ENCODE peak calls at places on chromosome 14, in nine cellular contexts. G is Daoy; Q is stimulated activated CD4-positive, alpha-beta T cell treated with anti-CD3 and anti-CD28 coated beads, Interleukin-4, amount 100 ng/mL, for 1 hour; O is activated naive CD4-positive, alpha-beta T cell; U is HuH-7; Y is astrocyte of the spinal cord; E is activated CD4-positive, alpha-beta T cell treated with anti-CD3 and anti-CD28 coated beads, Interleukin-2, amount 10 ng/mL, durations not matched to agents 7 days and 5 days; Z is T-cell; K is NCI-H2081. F is an unnamed sample.

GRCh38 chr14:54746019-54746418 is 156.6 kb downstream of the GCH1 start:
- DNase-seq in G (no peak), Q (no peak), O (no peak), U (no peak), Y (no peak), E (no peak), Z (no peak), K (no peak), F (no peak)

GRCh38 chr14:52402812-52403526 is 88.9 kb downstream of the PTGER2 start:
- DNase-seq in G (peak; percentile 21), Q (no peak), O (no peak), U (no peak), Y (peak; percentile 75), E (peak; percentile 13), Z (no peak), K (no peak), F (no peak)

GRCh38 chr14:92317511-92317910 is 5.5 kb upstream of the SLC24A4 start:
- DNase-seq in G (no peak), Q (no peak), O (no peak), U (no peak), Y (no peak), E (no peak), Z (no peak), K (no peak), F (no peak)

GRCh38 chr14:31395572-31396205 is 24.7 kb downstream of the HEATR5A start:
- DNase-seq in G (no peak), Q (no peak), O (no peak), U (no peak), Y (no peak), E (no peak), Z (no peak), K (no peak), F (no peak)

GRCh38 chr14:68442828-68443460 is 349.9 kb downstream of the ZFP36L1 start:
- DNase-seq in G (peak; percentile 29), Q (no peak), O (no peak), U (no peak), Y (peak; percentile 90), E (no peak), Z (no peak), K (no peak), F (no peak)

GRCh38 chr14:99116741-99117295 is 155.2 kb downstream of the BCL11B start:
- DNase-seq in G (no peak), Q (no peak), O (no peak), U (no peak), Y (no peak), E (no peak), Z (no peak), K (no peak), F (no peak)

GRCh38 chr14:64721391-64721791 is 17.2 kb downstream of the PLEKHG3 start:
- DNase-seq in G (peak; percentile 91), Q (no peak), O (no peak), U (no peak), Y (peak; percentile 87), E (no peak), Z (no peak), K (no peak), F (no peak)

GRCh38 chr14:80564051-80564450 is 352.7 kb upstream of the DIO2 start:
- DNase-seq in G (no peak), Q (no peak), O (no peak), U (no peak), Y (no peak), E (no peak), Z (no peak), K (no peak), F (no peak)

GRCh38 chr14:101253948-101254347 is 307.3 kb upstream of the DIO3 start:
- DNase-seq in G (peak; percentile 1), Q (no peak), O (no peak), U (no peak), Y (no peak), E (no peak), Z (no peak), K (no peak), F (no peak)

GRCh38 chr14:104714066-104714465 is 10.0 kb upstream of the ADSS1 start:
- DNase-seq in G (no peak), Q (no peak), O (no peak), U (no peak), Y (no peak), E (no peak), Z (no peak), K (no peak), F (no peak)

GRCh38 chr14:100369019-100369418 is 45.9 kb downstream of the SLC25A47 start:
- DNase-seq in G (no peak), Q (no peak), O (no peak), U (no peak), Y (no peak), E (no peak), Z (no peak), K (no peak), F (no peak)

GRCh38 chr14:73740921-73741326 is 26.7 kb upstream of the PNMA1 start:
- DNase-seq in G (no peak), Q (no peak), O (no peak), U (peak; percentile 71), Y (peak; percentile 35), E (no peak), Z (no peak), K (no peak), F (no peak)

GRCh38 chr14:79369359-79370332 is 841.7 kb downstream of the DIO2 start:
- DNase-seq in G (peak; percentile 49), Q (no peak), O (no peak), U (peak; percentile 5), Y (peak; percentile 97), E (no peak), Z (no peak), K (no peak), F (no peak)

GRCh38 chr14:64549016-64549415 is 745 bp upstream of the PPP1R36 start:
- DNase-seq in G (no peak), Q (no peak), O (no peak), U (no peak), Y (no peak), E (no peak), Z (no peak), K (no peak), F (no peak)

GRCh38 chr14:23573384-23573783 is 5.2 kb downstream of the JPH4 start:
- DNase-seq in G (no peak), Q (no peak), O (no peak), U (no peak), Y (no peak), E (no peak), Z (no peak), K (no peak), F (no peak)

GRCh38 chr14:56378474-56378873 is 201.1 kb upstream of the TMEM260 start:
- DNase-seq in G (no peak), Q (no peak), O (no peak), U (no peak), Y (peak; percentile 53), E (no peak), Z (no peak), K (no peak), F (no peak)

GRCh38 chr14:24311837-24312615 is 724 bp downstream of the LTB4R start:
- DNase-seq in G (no peak), Q (no peak), O (no peak), U (no peak), Y (no peak), E (peak; percentile 29), Z (no peak), K (no peak), F (no peak)

GRCh38 chr14:29763342-29763858 is 164.2 kb downstream of the PRKD1 start:
- DNase-seq in G (no peak), Q (no peak), O (no peak), U (no peak), Y (no peak), E (no peak), Z (no peak), K (no peak), F (no peak)

GRCh38 chr14:55160989-55161388 is 30.4 kb downstream of the DLGAP5 start:
- DNase-seq in G (no peak), Q (no peak), O (no peak), U (peak; percentile 12), Y (peak; percentile 64), E (no peak), Z (no peak), K (peak; percentile 2), F (no peak)

GRCh38 chr14:99703381-99703780 is 19.3 kb downstream of the CYP46A1 start:
- DNase-seq in G (no peak), Q (no peak), O (no peak), U (no peak), Y (no peak), E (no peak), Z (no peak), K (no peak), F (no peak)

GRCh38 chr14:47044841-47045240 is 393.3 kb upstream of the RPL10L start:
- DNase-seq in G (no peak), Q (no peak), O (no peak), U (no peak), Y (peak; percentile 3), E (no peak), Z (no peak), K (peak; percentile 15), F (no peak)

GRCh38 chr14:75182820-75183219 is 6.4 kb upstream of the TMED10 start:
- DNase-seq in G (no peak), Q (no peak), O (no peak), U (no peak), Y (peak; percentile 63), E (no peak), Z (no peak), K (no peak), F (no peak)

GRCh38 chr14:80419339-80419738 is 208.0 kb upstream of the DIO2 start:
- DNase-seq in G (no peak), Q (no peak), O (no peak), U (no peak), Y (peak; percentile 71), E (no peak), Z (no peak), K (peak; percentile 85), F (no peak)

GRCh38 chr14:103008768-103009342 is 48.5 kb downstream of the CDC42BPB start:
- DNase-seq in G (peak; percentile 58), Q (no peak), O (no peak), U (no peak), Y (peak; percentile 20), E (no peak), Z (no peak), K (peak; percentile 25), F (no peak)

GRCh38 chr14:56199095-56199975 is 81.1 kb downstream of the PELI2 start:
- DNase-seq in G (peak; percentile 88), Q (no peak), O (no peak), U (no peak), Y (peak; percentile 98), E (no peak), Z (no peak), K (no peak), F (no peak)